ENCODE peak calls at places on chromosomes 2 and 18, in four cellular contexts. B, J, K and X are unnamed samples.

GRCh38 chr18:60503166-60503565 is 130.6 kb upstream of the MC4R start:
- DNase-seq in B (no peak), J (no peak), K (no peak), X (no peak)

GRCh38 chr2:190477563-190478454 is 56.7 kb downstream of the NEMP2 start:
- DNase-seq in B (no peak), J (peak; percentile 34), K (no peak), X (no peak)

GRCh38 chr2:235946590-235946989 is 221.6 kb downstream of the GBX2 start:
- DNase-seq in B (no peak), J (no peak), K (no peak), X (no peak)

GRCh38 chr2:240477916-240478315 is 42.5 kb downstream of the GPC1 start:
- DNase-seq in B (no peak), J (no peak), K (no peak), X (no peak)

GRCh38 chr2:156896294-156896693 is 361.2 kb upstream of the GALNT5 start:
- DNase-seq in B (no peak), J (peak; percentile 73), K (peak; percentile 93), X (no peak)

GRCh38 chr18:52588916-52589315 is 248.9 kb downstream of the DCC start:
- DNase-seq in B (no peak), J (peak; percentile 30), K (no peak), X (no peak)

GRCh38 chr2:24886640-24887324 is 33.3 kb downstream of the ADCY3 start:
- DNase-seq in B (no peak), J (peak; percentile 51), K (no peak), X (no peak)

GRCh38 chr2:9830685-9831410 is 12.4 kb upstream of the TAF1B start:
- DNase-seq in B (no peak), J (no peak), K (no peak), X (no peak)

GRCh38 chr2:177306550-177306949 is 42.0 kb upstream of the NFE2L2 start:
- DNase-seq in B (no peak), J (no peak), K (no peak), X (no peak)

GRCh38 chr18:13775058-13775457 is 48.6 kb downstream of the RNMT start:
- DNase-seq in B (no peak), J (no peak), K (no peak), X (no peak)

GRCh38 chr2:222298311-222299150 is at the start of gene PAX3:
- DNase-seq in B (no peak), J (no peak), K (no peak), X (no peak)

GRCh38 chr2:138202762-138203161 is 238.5 kb downstream of the HNMT start:
- DNase-seq in B (no peak), J (no peak), K (no peak), X (no peak)

GRCh38 chr2:140186201-140186775 is 1406.1 kb upstream of the NXPH2 start:
- DNase-seq in B (no peak), J (no peak), K (no peak), X (no peak)

GRCh38 chr2:140183056-140183765 is 1403.0 kb upstream of the NXPH2 start:
- DNase-seq in B (no peak), J (no peak), K (no peak), X (no peak)

GRCh38 chr2:140185076-140185475 is 1404.9 kb upstream of the NXPH2 start:
- DNase-seq in B (no peak), J (no peak), K (no peak), X (no peak)

DNA sequence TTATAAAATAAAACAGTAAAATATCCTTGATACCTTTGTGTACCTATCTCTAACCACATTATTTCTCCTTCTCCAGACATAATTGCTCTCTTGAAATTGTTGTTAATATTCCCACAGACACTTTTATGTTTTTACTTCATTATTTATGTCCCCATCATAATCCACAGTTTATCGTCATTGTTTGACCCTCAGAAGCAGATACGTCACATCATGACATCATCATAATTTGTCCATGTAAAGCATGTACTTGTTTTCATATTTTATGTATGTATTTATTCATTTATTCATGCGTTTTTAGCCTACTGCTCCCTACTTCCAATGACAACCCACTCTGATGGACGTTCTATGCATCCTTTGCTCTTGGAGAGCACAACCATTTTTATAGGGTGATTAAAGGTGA is 1406.9 kb upstream of the NXPH2 start:
- DNase-seq in B (no peak), J (no peak), K (no peak), X (no peak)
- H3K36me3 ChIP-seq in B (no peaks in the 10 kb centered on the region), J (no peaks in the 10 kb centered on the region), K (no peaks in the 10 kb centered on the region), X (no peaks in the 10 kb centered on the region)

GRCh38 chr2:64675860-64676259 is 22.1 kb upstream of the SERTAD2 start:
- DNase-seq in B (peak; percentile 12), J (peak; percentile 52), K (no peak), X (no peak)
- H3K4me1 ChIP-seq in B (no peaks in the 10 kb centered on the region), J (peaks cover 2% of the 10 kb centered on the region), K (peaks cover 5% of the 10 kb centered on the region), X (peaks cover 18% of the 10 kb centered on the region)

GRCh38 chr2:39732492-39732891 is 46.6 kb downstream of the THUMPD2 start:
- DNase-seq in B (no peak), J (no peak), K (no peak), X (no peak)

GRCh38 chr2:39733070-39733674 is 45.9 kb downstream of the THUMPD2 start:
- DNase-seq in B (no peak), J (no peak), K (no peak), X (no peak)

GRCh38 chr2:39736593-39736992 is 42.5 kb downstream of the THUMPD2 start:
- DNase-seq in B (no peak), J (peak; percentile 95), K (no peak), X (no peak)

GRCh38 chr2:39735648-39736047 is 43.4 kb downstream of the THUMPD2 start:
- DNase-seq in B (no peak), J (no peak), K (no peak), X (no peak)

GRCh38 chr2:39734451-39734850 is 44.6 kb downstream of the THUMPD2 start:
- DNase-seq in B (no peak), J (no peak), K (no peak), X (no peak)
- H3K36me3 ChIP-seq in B (peaks cover 8% of the 10 kb centered on the region), J (peaks cover 10% of the 10 kb centered on the region), K (no peaks in the 10 kb centered on the region), X (peaks cover 39% of the 10 kb centered on the region)

GRCh38 chr2:201194097-201194496 is 11.2 kb downstream of the CASP10 start:
- DNase-seq in B (no peak), J (no peak), K (peak; percentile 91), X (no peak)
- H3K4me1 ChIP-seq in B (no peaks in the 10 kb centered on the region), J (no peaks in the 10 kb centered on the region), K (peaks cover 75% of the 10 kb centered on the region), X (no peaks in the 10 kb centered on the region)

DNA sequence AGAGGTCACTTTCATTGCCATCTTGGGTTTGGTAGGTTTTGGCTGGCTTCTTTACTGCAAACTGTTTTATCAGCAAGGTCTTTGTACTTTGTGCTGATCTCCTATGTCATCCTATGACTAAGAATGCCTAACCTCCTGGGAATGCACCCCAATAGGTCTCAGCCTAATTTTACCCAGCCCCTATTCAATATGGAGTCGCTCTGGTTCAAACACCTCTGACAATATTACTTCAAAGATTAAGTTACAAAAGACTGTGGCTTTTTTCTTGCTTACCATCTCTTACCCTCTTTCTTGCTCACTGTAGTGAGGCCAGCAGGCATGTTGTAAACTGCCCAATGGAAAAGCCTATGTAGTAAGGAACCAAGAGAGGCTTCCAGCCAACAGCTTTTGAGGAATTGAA is 17.9 kb upstream of the RGPD8 start:
- DNase-seq in B (no peak), J (no peak), K (no peak), X (no peak)
- H3K36me3 ChIP-seq in B (no peaks in the 10 kb centered on the region), J (no peaks in the 10 kb centered on the region), K (no peaks in the 10 kb centered on the region), X (no peaks in the 10 kb centered on the region)

GRCh38 chr2:218228366-218229092 is 11.5 kb downstream of the ARPC2 start:
- DNase-seq in B (no peak), J (peak; percentile 25), K (no peak), X (no peak)
- H3K4me1 ChIP-seq in B (peaks cover 20% of the 10 kb centered on the region), J (peaks cover 14% of the 10 kb centered on the region), K (peaks cover 67% of the 10 kb centered on the region), X (peaks cover 29% of the 10 kb centered on the region)

GRCh38 chr2:15619510-15619909 is 27.8 kb downstream of the DDX1 start:
- DNase-seq in B (no peak), J (no peak), K (no peak), X (no peak)

GRCh38 chr2:15617778-15618448 is 26.2 kb downstream of the DDX1 start:
- DNase-seq in B (no peak), J (no peak), K (no peak), X (no peak)

GRCh38 chr2:15618449-15618855 is 26.8 kb downstream of the DDX1 start:
- DNase-seq in B (no peak), J (no peak), K (no peak), X (no peak)

GRCh38 chr2:15619938-15620337 is 28.3 kb downstream of the DDX1 start:
- DNase-seq in B (no peak), J (no peak), K (no peak), X (no peak)

DNA sequence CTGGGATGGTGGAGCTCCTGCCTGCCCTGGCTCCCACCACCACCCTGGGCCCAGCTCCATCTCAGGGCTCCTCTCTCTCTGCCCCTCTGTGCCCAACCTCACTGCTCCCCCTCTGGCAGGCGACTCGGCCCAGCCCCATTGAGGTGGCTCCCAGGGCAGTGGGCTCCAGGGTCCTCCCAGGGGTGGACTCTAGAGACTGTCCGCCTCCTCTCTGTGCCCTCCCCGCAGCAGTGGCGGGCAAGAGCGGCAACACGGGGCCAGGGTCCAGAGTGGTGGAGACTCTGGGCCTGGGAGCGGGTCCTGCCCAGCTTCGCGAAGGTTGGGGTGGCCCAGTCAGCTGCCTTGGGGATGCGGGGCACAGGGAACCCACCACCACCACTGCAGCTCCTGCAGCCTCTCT is 27.4 kb downstream of the DDX1 start:
- DNase-seq in B (no peak), J (no peak), K (no peak), X (no peak)
- H3K36me3 ChIP-seq in B (peaks cover 66% of the 10 kb centered on the region), J (peaks cover 30% of the 10 kb centered on the region), K (no peaks in the 10 kb centered on the region), X (peaks cover 81% of the 10 kb centered on the region)